ENCODE peak calls at places on chromosome 7, in six cellular contexts. One of them, this sample, is unnamed.
A peak's percentile ranks its signal among the peaks of the same experiment; 100 is the strongest.

GRCh38 chr7:604038-604883 is 84.6 kb upstream of the PDGFA start:
- DNase-seq in pancreas: peak; percentile 64
- DNase-seq in endothelial cell of umbilical vein: peak; percentile 93
- DNase-seq in lung: peak; percentile 77
- DNase-seq in left ventricle myocardium inferior: peak; percentile 78
- DNase-seq in CD8-positive, alpha-beta memory T cell: peak; percentile 92
- DNase-seq in this sample: peak; percentile 86

GRCh38 chr7:108973075-108973474 is 403.4 kb downstream of the DNAJB9 start:
- DNase-seq in pancreas: no peak
- DNase-seq in endothelial cell of umbilical vein: no peak
- DNase-seq in lung: no peak
- DNase-seq in left ventricle myocardium inferior: no peak
- DNase-seq in CD8-positive, alpha-beta memory T cell: no peak
- DNase-seq in this sample: no peak

GRCh38 chr7:24970676-24971075 is 9.3 kb downstream of the OSBPL3 start:
- DNase-seq in pancreas: no peak
- DNase-seq in endothelial cell of umbilical vein: no peak
- DNase-seq in lung: no peak
- DNase-seq in left ventricle myocardium inferior: no peak
- DNase-seq in CD8-positive, alpha-beta memory T cell: no peak
- DNase-seq in this sample: peak; percentile 81

GRCh38 chr7:101795461-101795860 is 22.0 kb upstream of the CUX1 start:
- DNase-seq in pancreas: peak; percentile 19
- DNase-seq in endothelial cell of umbilical vein: no peak
- DNase-seq in lung: no peak
- DNase-seq in left ventricle myocardium inferior: no peak
- DNase-seq in CD8-positive, alpha-beta memory T cell: no peak
- DNase-seq in this sample: no peak

GRCh38 chr7:127152423-127152822 is 100.3 kb downstream of the GRM8 start:
- DNase-seq in pancreas: no peak
- DNase-seq in endothelial cell of umbilical vein: no peak
- DNase-seq in lung: no peak
- DNase-seq in left ventricle myocardium inferior: no peak
- DNase-seq in CD8-positive, alpha-beta memory T cell: no peak
- DNase-seq in this sample: no peak

GRCh38 chr7:36116347-36117200 is 36.5 kb upstream of the EEPD1 start:
- DNase-seq in pancreas: no peak
- DNase-seq in endothelial cell of umbilical vein: no peak
- DNase-seq in lung: no peak
- DNase-seq in left ventricle myocardium inferior: no peak
- DNase-seq in CD8-positive, alpha-beta memory T cell: no peak
- DNase-seq in this sample: peak; percentile 39

GRCh38 chr7:156650042-156650441 is 9.5 kb downstream of the RNF32 start:
- DNase-seq in pancreas: no peak
- DNase-seq in endothelial cell of umbilical vein: no peak
- DNase-seq in lung: no peak
- DNase-seq in left ventricle myocardium inferior: no peak
- DNase-seq in CD8-positive, alpha-beta memory T cell: no peak
- DNase-seq in this sample: no peak

GRCh38 chr7:79412438-79412837 is 41.0 kb downstream of the MAGI2 start:
- DNase-seq in pancreas: no peak
- DNase-seq in endothelial cell of umbilical vein: no peak
- DNase-seq in lung: no peak
- DNase-seq in left ventricle myocardium inferior: no peak
- DNase-seq in CD8-positive, alpha-beta memory T cell: no peak
- DNase-seq in this sample: no peak

GRCh38 chr7:85833071-85833470 is 646.2 kb upstream of the SEMA3D start:
- DNase-seq in pancreas: no peak
- DNase-seq in endothelial cell of umbilical vein: no peak
- DNase-seq in lung: no peak
- DNase-seq in left ventricle myocardium inferior: no peak
- DNase-seq in CD8-positive, alpha-beta memory T cell: no peak
- DNase-seq in this sample: peak; percentile 19

GRCh38 chr7:132546366-132547145 is 29.7 kb downstream of the PLXNA4 start:
- DNase-seq in pancreas: no peak
- DNase-seq in endothelial cell of umbilical vein: no peak
- DNase-seq in lung: no peak
- DNase-seq in left ventricle myocardium inferior: no peak
- DNase-seq in CD8-positive, alpha-beta memory T cell: no peak
- DNase-seq in this sample: no peak

DNA sequence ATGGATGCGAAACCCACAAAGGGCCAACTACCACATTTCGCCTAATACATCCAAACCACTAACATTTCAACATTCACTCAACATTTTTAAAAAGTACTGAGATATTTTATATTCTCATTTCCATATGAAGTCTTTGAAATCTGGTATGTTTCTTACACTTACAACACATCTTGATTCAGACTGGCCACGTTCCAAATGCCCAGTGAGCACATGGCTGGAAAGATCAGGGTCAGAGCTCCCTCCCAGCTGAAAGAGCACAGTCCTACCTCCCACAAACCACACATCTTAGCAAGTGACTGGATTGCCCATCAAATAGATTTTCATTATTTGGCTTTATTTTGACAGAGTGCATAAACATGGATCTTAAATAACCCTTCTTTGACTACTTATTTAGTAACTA is 18.9 kb downstream of the NCAPG2 start:
- DNase-seq in pancreas: no peak
- DNase-seq in endothelial cell of umbilical vein: no peak
- DNase-seq in lung: no peak
- DNase-seq in left ventricle myocardium inferior: no peak
- DNase-seq in CD8-positive, alpha-beta memory T cell: no peak
- DNase-seq in this sample: no peak
- H3K36me3 ChIP-seq in pancreas: no peaks in the 10 kb centered on the region
- H3K36me3 ChIP-seq in endothelial cell of umbilical vein: no peaks in the 10 kb centered on the region
- H3K36me3 ChIP-seq in lung: peaks cover 3% of the 10 kb centered on the region
- H3K36me3 ChIP-seq in left ventricle myocardium inferior: peaks cover 39% of the 10 kb centered on the region
- H3K36me3 ChIP-seq in CD8-positive, alpha-beta memory T cell: no peaks in the 10 kb centered on the region
- H3K36me3 ChIP-seq in this sample: peaks cover 20% of the 10 kb centered on the region

GRCh38 chr7:155300641-155301452 is 3.2 kb downstream of the INSIG1 start:
- DNase-seq in pancreas: no peak
- DNase-seq in endothelial cell of umbilical vein: no peak
- DNase-seq in lung: no peak
- DNase-seq in left ventricle myocardium inferior: no peak
- DNase-seq in CD8-positive, alpha-beta memory T cell: no peak
- DNase-seq in this sample: no peak

GRCh38 chr7:155305251-155305904 is 7.7 kb downstream of the INSIG1 start:
- DNase-seq in pancreas: no peak
- DNase-seq in endothelial cell of umbilical vein: no peak
- DNase-seq in lung: no peak
- DNase-seq in left ventricle myocardium inferior: no peak
- DNase-seq in CD8-positive, alpha-beta memory T cell: no peak
- DNase-seq in this sample: no peak

GRCh38 chr7:155306677-155307470 is 9.2 kb downstream of the INSIG1 start:
- DNase-seq in pancreas: no peak
- DNase-seq in endothelial cell of umbilical vein: no peak
- DNase-seq in lung: no peak
- DNase-seq in left ventricle myocardium inferior: no peak
- DNase-seq in CD8-positive, alpha-beta memory T cell: no peak
- DNase-seq in this sample: no peak

GRCh38 chr7:155303039-155303593 is 5.4 kb downstream of the INSIG1 start:
- DNase-seq in pancreas: peak; percentile 50
- DNase-seq in endothelial cell of umbilical vein: no peak
- DNase-seq in lung: no peak
- DNase-seq in left ventricle myocardium inferior: no peak
- DNase-seq in CD8-positive, alpha-beta memory T cell: no peak
- DNase-seq in this sample: no peak

GRCh38 chr7:155303897-155304296 is 6.2 kb downstream of the INSIG1 start:
- DNase-seq in pancreas: no peak
- DNase-seq in endothelial cell of umbilical vein: no peak
- DNase-seq in lung: no peak
- DNase-seq in left ventricle myocardium inferior: no peak
- DNase-seq in CD8-positive, alpha-beta memory T cell: no peak
- DNase-seq in this sample: no peak
- H3K36me3 ChIP-seq in pancreas: peaks cover 13% of the 10 kb centered on the region
- H3K36me3 ChIP-seq in endothelial cell of umbilical vein: peaks cover 14% of the 10 kb centered on the region
- H3K36me3 ChIP-seq in lung: peaks cover 16% of the 10 kb centered on the region
- H3K36me3 ChIP-seq in left ventricle myocardium inferior: peaks cover 41% of the 10 kb centered on the region
- H3K36me3 ChIP-seq in CD8-positive, alpha-beta memory T cell: peaks cover 42% of the 10 kb centered on the region
- H3K36me3 ChIP-seq in this sample: peaks cover 56% of the 10 kb centered on the region

GRCh38 chr7:139389774-139390173 is 30.1 kb downstream of the LUC7L2 start:
- DNase-seq in pancreas: no peak
- DNase-seq in endothelial cell of umbilical vein: no peak
- DNase-seq in lung: no peak
- DNase-seq in left ventricle myocardium inferior: no peak
- DNase-seq in CD8-positive, alpha-beta memory T cell: no peak
- DNase-seq in this sample: no peak
- H3K36me3 ChIP-seq in pancreas: no peaks in the 10 kb centered on the region
- H3K36me3 ChIP-seq in endothelial cell of umbilical vein: peaks cover 2% of the 10 kb centered on the region
- H3K36me3 ChIP-seq in lung: peaks cover 3% of the 10 kb centered on the region
- H3K36me3 ChIP-seq in left ventricle myocardium inferior: peaks cover 38% of the 10 kb centered on the region
- H3K36me3 ChIP-seq in CD8-positive, alpha-beta memory T cell: peaks cover 23% of the 10 kb centered on the region
- H3K36me3 ChIP-seq in this sample: peaks cover 16% of the 10 kb centered on the region

GRCh38 chr7:12369072-12369471 is 34.6 kb downstream of the VWDE start:
- DNase-seq in pancreas: no peak
- DNase-seq in endothelial cell of umbilical vein: no peak
- DNase-seq in lung: no peak
- DNase-seq in left ventricle myocardium inferior: no peak
- DNase-seq in CD8-positive, alpha-beta memory T cell: no peak
- DNase-seq in this sample: no peak
- H3K36me3 ChIP-seq in pancreas: no peaks in the 10 kb centered on the region
- H3K36me3 ChIP-seq in endothelial cell of umbilical vein: no peaks in the 10 kb centered on the region
- H3K36me3 ChIP-seq in lung: no peaks in the 10 kb centered on the region
- H3K36me3 ChIP-seq in left ventricle myocardium inferior: no peaks in the 10 kb centered on the region
- H3K36me3 ChIP-seq in CD8-positive, alpha-beta memory T cell: no peaks in the 10 kb centered on the region
- H3K36me3 ChIP-seq in this sample: no peaks in the 10 kb centered on the region

GRCh38 chr7:150956395-150957118 is 21.6 kb downstream of the KCNH2 start:
- DNase-seq in pancreas: no peak
- DNase-seq in endothelial cell of umbilical vein: no peak
- DNase-seq in lung: no peak
- DNase-seq in left ventricle myocardium inferior: no peak
- DNase-seq in CD8-positive, alpha-beta memory T cell: no peak
- DNase-seq in this sample: no peak

GRCh38 chr7:150954986-150955518 is 23.1 kb downstream of the KCNH2 start:
- DNase-seq in pancreas: no peak
- DNase-seq in endothelial cell of umbilical vein: no peak
- DNase-seq in lung: no peak
- DNase-seq in left ventricle myocardium inferior: no peak
- DNase-seq in CD8-positive, alpha-beta memory T cell: no peak
- DNase-seq in this sample: no peak

GRCh38 chr7:150957119-150958020 is 20.8 kb downstream of the KCNH2 start:
- DNase-seq in pancreas: no peak
- DNase-seq in endothelial cell of umbilical vein: no peak
- DNase-seq in lung: no peak
- DNase-seq in left ventricle myocardium inferior: peak; percentile 15
- DNase-seq in CD8-positive, alpha-beta memory T cell: no peak
- DNase-seq in this sample: no peak

GRCh38 chr7:150954201-150954985 is 23.7 kb downstream of the KCNH2 start:
- DNase-seq in pancreas: no peak
- DNase-seq in endothelial cell of umbilical vein: no peak
- DNase-seq in lung: no peak
- DNase-seq in left ventricle myocardium inferior: no peak
- DNase-seq in CD8-positive, alpha-beta memory T cell: no peak
- DNase-seq in this sample: no peak

DNA sequence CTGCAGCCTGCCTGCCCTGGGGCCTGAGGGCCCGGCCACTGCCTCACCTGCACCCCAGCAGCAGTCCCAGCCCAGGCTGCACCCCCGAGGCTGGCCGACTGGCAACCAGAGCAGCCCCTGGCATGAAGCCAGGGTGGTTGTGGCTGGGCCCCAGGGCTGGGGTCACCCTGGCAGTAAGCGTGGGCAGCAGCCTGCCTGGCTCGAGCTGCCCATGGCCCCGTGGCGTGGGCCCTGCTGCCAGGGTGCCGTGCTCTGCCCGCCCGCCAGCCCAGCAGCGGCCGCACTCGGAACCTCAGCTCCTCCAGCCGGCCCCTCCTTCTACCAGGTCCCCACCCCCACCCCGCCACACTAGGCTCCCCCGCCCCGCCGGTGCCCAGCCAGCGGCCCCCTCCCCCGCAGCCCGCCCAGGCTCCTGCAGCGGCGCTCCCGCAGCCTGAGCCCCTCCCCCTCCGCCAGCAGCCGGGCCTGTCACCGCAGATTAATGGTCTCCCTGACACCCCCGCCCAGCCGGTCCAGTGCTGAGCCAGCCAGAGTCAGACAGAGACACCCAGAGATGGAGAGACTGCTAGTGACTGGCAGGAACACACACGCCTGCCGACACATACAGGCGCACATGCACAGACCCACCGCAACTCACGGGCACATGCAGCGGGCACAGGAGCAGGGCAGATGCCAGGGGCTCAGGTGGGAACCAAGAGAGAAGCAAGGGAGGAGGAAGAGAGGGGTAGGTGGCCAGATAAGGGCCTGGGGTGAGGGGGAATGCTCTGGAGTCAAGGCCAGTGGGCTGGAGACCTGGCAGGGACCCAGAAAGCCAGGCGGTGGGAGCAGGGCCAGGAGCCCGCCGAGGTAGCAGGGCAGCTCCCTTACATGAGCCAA is 22.4 kb downstream of the KCNH2 start:
- DNase-seq in pancreas: peak; percentile 72
- DNase-seq in endothelial cell of umbilical vein: no peak
- DNase-seq in lung: no peak
- DNase-seq in left ventricle myocardium inferior: peak; percentile 68
- DNase-seq in CD8-positive, alpha-beta memory T cell: no peak
- DNase-seq in this sample: peak; percentile 29
- H3K36me3 ChIP-seq in pancreas: no peaks in the 10 kb centered on the region
- H3K36me3 ChIP-seq in endothelial cell of umbilical vein: no peaks in the 10 kb centered on the region
- H3K36me3 ChIP-seq in lung: no peaks in the 10 kb centered on the region
- H3K36me3 ChIP-seq in left ventricle myocardium inferior: peaks cover 7% of the 10 kb centered on the region
- H3K36me3 ChIP-seq in CD8-positive, alpha-beta memory T cell: no peaks in the 10 kb centered on the region
- H3K36me3 ChIP-seq in this sample: no peaks in the 10 kb centered on the region